ENCODE peak calls at places on chromosome 19, in four cellular contexts. H, P, G and W are unnamed samples.

GRCh38 chr19:16293133-16294085 is 31.2 kb upstream of the KLF2 start:
- DNase-seq in H (peak; percentile 42), P (no peak), G (no peak), W (no peak)

GRCh38 chr19:55497777-55498176 is 9.5 kb downstream of the SSC5D start:
- DNase-seq in H (no peak), P (no peak), G (no peak), W (no peak)

GRCh38 chr19:55613930-55614710 is 8.7 kb downstream of the ZNF865 start:
- DNase-seq in H (no peak), P (no peak), G (no peak), W (no peak)

GRCh38 chr19:3551808-3552095 is 5.6 kb downstream of the MFSD12 start:
- DNase-seq in H (no peak), P (no peak), G (no peak), W (no peak)

GRCh38 chr19:39934584-39935233 is at the start of gene FCGBP:
- DNase-seq in H (no peak), P (no peak), G (no peak), W (no peak)

GRCh38 chr19:43681826-43682225 is 11.9 kb upstream of the PLAUR start:
- DNase-seq in H (no peak), P (no peak), G (no peak), W (no peak)

GRCh38 chr19:47035495-47036232 is 12.8 kb downstream of the TMEM160 start:
- DNase-seq in H (peak; percentile 95), P (peak; percentile 52), G (peak; percentile 77), W (peak; percentile 93)

GRCh38 chr19:49533551-49534488 is 6.0 kb downstream of the RCN3 start:
- DNase-seq in H (peak; percentile 86), P (no peak), G (peak; percentile 19), W (peak; percentile 84)

GRCh38 chr19:2550431-2551171 is 74.7 kb downstream of the GADD45B start:
- DNase-seq in H (no peak), P (no peak), G (no peak), W (no peak)

GRCh38 chr19:14363203-14364097 is 17.8 kb upstream of the ADGRE5 start:
- DNase-seq in H (peak; percentile 89), P (peak; percentile 25), G (no peak), W (peak; percentile 38)

GRCh38 chr19:53388168-53388567 is 6.8 kb upstream of the ZNF765 start:
- DNase-seq in H (no peak), P (no peak), G (no peak), W (no peak)

GRCh38 chr19:15609261-15609660 is 5.8 kb upstream of the CYP4F8 start:
- DNase-seq in H (no peak), P (no peak), G (no peak), W (no peak)

GRCh38 chr19:47848871-47849473 is 10.1 kb upstream of the TPRX2 start:
- DNase-seq in H (peak; percentile 71), P (peak; percentile 15), G (no peak), W (peak; percentile 58)

GRCh38 chr19:49986354-49986753 is 25.4 kb upstream of the SIGLEC11 start:
- DNase-seq in H (no peak), P (no peak), G (no peak), W (no peak)

GRCh38 chr19:47523473-47523872 is 8.6 kb upstream of the NAPA start:
- DNase-seq in H (no peak), P (peak; percentile 37), G (no peak), W (no peak)

GRCh38 chr19:51441410-51442390 is 16.6 kb downstream of the SIGLEC8 start:
- DNase-seq in H (peak; percentile 49), P (no peak), G (peak; percentile 91), W (no peak)
- TF ChIP-seq FOXK2 in H (peak; percentile 59), P (no peak), G (peak; percentile 79), W (no peak)

GRCh38 chr19:7561229-7561806 is 25.8 kb downstream of the PNPLA6 start:
- DNase-seq in H (no peak), P (no peak), G (no peak), W (no peak)
- TF ChIP-seq BHLHE40 in H (peak; percentile 54), P (no peak), G (no peak), W (no peak)

GRCh38 chr19:38793671-38794070 is 4.7 kb downstream of the LGALS7B start:
- DNase-seq in H (no peak), P (no peak), G (no peak), W (no peak)
- TF ChIP-seq FOXK2 in H (no peak), P (no peak), G (no peak), W (no peak)

GRCh38 chr19:35216833-35217707 is 11.5 kb downstream of the FAM187B start:
- DNase-seq in H (no peak), P (no peak), G (no peak), W (no peak)
- TF ChIP-seq BHLHE40 in H (no peak), P (no peak), G (no peak), W (no peak)

GRCh38 chr19:7841751-7842660 is 12.0 kb downstream of the EVI5L start:
- DNase-seq in H (no peak), P (no peak), G (no peak), W (no peak)
- TF ChIP-seq FOXK2 in H (no peak), P (no peak), G (no peak), W (no peak)

GRCh38 chr19:1241417-1242095 is at the start of gene ATP5F1D:
- DNase-seq in H (peak; percentile 76), P (peak; percentile 88), G (peak; percentile 80), W (peak; percentile 89)
- TF ChIP-seq BHLHE40 in H (peak; percentile 75), P (peak; percentile 73), G (peak; percentile 35), W (no peak)

GRCh38 chr19:8101311-8101710 is 48.1 kb downstream of the FBN3 start:
- DNase-seq in H (no peak), P (no peak), G (no peak), W (no peak)
- TF ChIP-seq FOXK2 in H (no peak), P (no peak), G (no peak), W (no peak)